ENCODE peak calls at places on chromosomes 7 and 10, in six cellular contexts. J is HepG2, C is HCT116, X is SK-N-SH, O is GM12878, I is K562. D is an unnamed sample.

GRCh38 chr7:29275493-29275892 is 80.9 kb downstream of the CHN2 start:
- DNase-seq in J (no peak), C (no peak), X (no peak), O (no peak), I (no peak), D (no peak)

GRCh38 chr10:22590115-22590514 is 124.3 kb downstream of the PIP4K2A start:
- DNase-seq in J (no peak), C (no peak), X (no peak), O (no peak), I (no peak), D (no peak)

GRCh38 chr10:130631139-130631864 is 495.1 kb downstream of the GLRX3 start:
- DNase-seq in J (no peak), C (no peak), X (no peak), O (no peak), I (no peak), D (no peak)

GRCh38 chr7:114481995-114482394 is 67.4 kb downstream of the FOXP2 start:
- DNase-seq in J (no peak), C (no peak), X (no peak), O (no peak), I (no peak), D (no peak)

GRCh38 chr10:119326167-119326566 is 118.8 kb downstream of the GRK5 start:
- DNase-seq in J (no peak), C (no peak), X (no peak), O (no peak), I (no peak), D (no peak)

GRCh38 chr7:45111298-45112223 is at the start of gene TBRG4:
- DNase-seq in J (peak; percentile 90), C (peak; percentile 89), X (peak; percentile 96), O (peak; percentile 85), I (peak; percentile 91), D (peak; percentile 82)

GRCh38 chr10:112739219-112739969 is 210.7 kb upstream of the TCF7L2 start:
- DNase-seq in J (peak; percentile 99), C (no peak), X (no peak), O (no peak), I (no peak), D (no peak)

GRCh38 chr10:116848032-116848911 is 1.0 kb upstream of the ENO4 start:
- DNase-seq in J (no peak), C (no peak), X (no peak), O (peak; percentile 62), I (no peak), D (no peak)

GRCh38 chr7:2199956-2200583 is 32.7 kb downstream of the MAD1L1 start:
- DNase-seq in J (no peak), C (no peak), X (peak; percentile 25), O (no peak), I (no peak), D (no peak)

GRCh38 chr7:133109816-133110215 is 27.9 kb upstream of the CHCHD3 start:
- DNase-seq in J (no peak), C (no peak), X (no peak), O (no peak), I (no peak), D (no peak)

GRCh38 chr7:20354825-20355466 is 24.2 kb downstream of the ITGB8 start:
- DNase-seq in J (no peak), C (no peak), X (no peak), O (no peak), I (no peak), D (no peak)

GRCh38 chr10:114273910-114274309 is 34.9 kb downstream of the VWA2 start:
- DNase-seq in J (no peak), C (no peak), X (no peak), O (no peak), I (no peak), D (no peak)

GRCh38 chr10:28400176-28400575 is 97.3 kb upstream of the MPP7 start:
- DNase-seq in J (no peak), C (no peak), X (no peak), O (no peak), I (no peak), D (no peak)

GRCh38 chr7:113715981-113716870 is 202.6 kb downstream of the PPP1R3A start:
- DNase-seq in J (no peak), C (no peak), X (no peak), O (no peak), I (no peak), D (no peak)

GRCh38 chr10:60175418-60175817 is 214.3 kb downstream of the ANK3 start:
- DNase-seq in J (no peak), C (no peak), X (peak; percentile 16), O (no peak), I (no peak), D (no peak)

GRCh38 chr7:127588697-127589482 is 679 bp downstream of the ARF5 start:
- DNase-seq in J (peak; percentile 50), C (peak; percentile 29), X (peak; percentile 94), O (no peak), I (peak; percentile 80), D (peak; percentile 46)

GRCh38 chr10:52918714-52919316 is 146.2 kb upstream of the MBL2 start:
- DNase-seq in J (no peak), C (no peak), X (no peak), O (no peak), I (no peak), D (no peak)

GRCh38 chr7:124790645-124791044 is 25.1 kb upstream of the GPR37 start:
- DNase-seq in J (no peak), C (no peak), X (no peak), O (no peak), I (no peak), D (no peak)

GRCh38 chr7:51927738-51928137 is 611.1 kb upstream of the COBL start:
- DNase-seq in J (no peak), C (no peak), X (no peak), O (no peak), I (no peak), D (no peak)
- TF ChIP-seq JUND in J (no peak), C (no peak), X (no peak), O (no peak), I (no peak), D (no peak)

GRCh38 chr10:95788830-95789229 is 32.9 kb downstream of the ENTPD1 start:
- DNase-seq in J (no peak), C (no peak), X (no peak), O (no peak), I (no peak), D (no peak)
- TF ChIP-seq JUND in J (no peak), C (no peak), X (no peak), O (no peak), I (no peak), D (no peak)

DNA sequence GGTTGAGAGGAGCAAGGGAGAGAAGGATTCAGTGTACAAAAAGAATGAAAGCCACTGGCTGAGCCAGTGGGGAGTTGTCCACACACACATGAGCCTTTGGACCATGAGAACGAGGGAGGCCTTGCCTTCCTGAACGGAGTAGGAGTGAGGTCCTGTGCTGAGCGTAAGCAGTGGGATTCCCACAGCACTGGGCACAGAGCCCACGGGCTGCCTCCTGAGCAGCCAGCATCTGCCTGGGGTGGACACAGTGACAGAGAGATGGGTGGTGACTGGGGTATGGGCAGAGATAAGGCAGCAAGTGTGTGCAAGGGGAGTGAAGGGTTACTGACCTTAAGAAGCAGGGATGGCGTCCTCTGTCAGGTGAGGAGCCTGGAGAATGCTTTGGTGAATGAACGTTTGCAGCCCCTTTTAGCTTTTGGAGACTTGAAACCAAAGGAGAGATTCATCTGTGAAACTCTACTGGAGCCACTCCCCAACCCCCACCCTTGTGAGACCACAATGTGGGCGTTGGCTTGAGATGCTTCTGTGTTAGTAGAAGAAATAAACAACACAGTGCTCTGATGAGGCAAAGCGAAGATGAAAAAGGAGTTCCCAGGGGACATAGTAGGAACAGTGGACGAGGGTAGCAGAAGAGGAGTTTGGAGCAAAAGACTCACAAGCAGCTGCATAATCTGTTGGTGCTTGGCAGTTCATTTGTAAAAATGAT is 56.5 kb downstream of the FIGNL1 start:
- DNase-seq in J (no peak), C (no peak), X (no peak), O (no peak), I (peak; percentile 18), D (no peak)
- TF ChIP-seq JUND in J (no peak), C (no peak), X (no peak), O (no peak), I (no peak), D (no peak)

GRCh38 chr10:100879741-100880360 is 32.9 kb upstream of the SLF2 start:
- DNase-seq in J (peak; percentile 56), C (no peak), X (no peak), O (no peak), I (peak; percentile 39), D (no peak)
- TF ChIP-seq JUND in J (peak; percentile 61), C (no peak), X (no peak), O (no peak), I (no peak), D (no peak)

GRCh38 chr10:131896403-131896802 is 4.4 kb upstream of the PPP2R2D start:
- DNase-seq in J (no peak), C (no peak), X (no peak), O (no peak), I (no peak), D (no peak)
- TF ChIP-seq JUND in J (no peak), C (no peak), X (no peak), O (no peak), I (peak; percentile 24), D (no peak)

DNA sequence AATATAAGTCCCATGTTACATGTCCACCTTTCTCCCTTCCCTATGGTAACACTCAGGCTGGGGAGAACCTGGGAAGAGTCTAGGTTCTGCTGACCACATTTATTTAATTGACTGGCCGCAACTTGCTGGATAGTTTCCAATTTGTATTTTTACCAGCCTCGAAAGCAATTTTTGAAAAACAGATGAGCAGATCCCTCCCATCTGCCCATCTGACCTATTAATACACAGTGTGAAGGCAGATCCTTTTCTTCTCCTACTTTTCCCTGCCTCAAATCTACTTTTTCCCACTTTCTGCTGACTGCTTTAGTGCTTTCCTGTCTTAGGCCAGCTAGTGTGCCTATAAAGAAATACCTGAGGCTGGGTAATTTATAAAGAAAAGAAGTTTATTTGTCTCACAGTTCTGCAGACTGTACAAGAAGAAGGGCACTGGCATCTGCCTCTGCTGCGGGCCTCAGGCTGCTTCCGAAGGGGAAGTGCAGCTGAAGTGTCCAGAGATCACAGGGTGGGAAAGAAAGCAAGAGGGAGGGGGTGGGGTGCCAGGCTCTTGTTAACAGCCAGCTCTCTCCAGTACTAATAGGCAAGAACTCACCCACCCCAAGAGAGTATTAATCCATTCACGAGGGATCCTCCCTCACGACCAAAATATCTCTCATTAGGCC is 335.9 kb upstream of the IGFBP3 start:
- DNase-seq in J (no peak), C (no peak), X (peak; percentile 8), O (no peak), I (no peak), D (no peak)
- TF ChIP-seq JUND in J (no peak), C (no peak), X (peak; percentile 28), O (no peak), I (no peak), D (no peak)

GRCh38 chr7:142018154-142018553 is 22.5 kb downstream of the MGAM start:
- DNase-seq in J (no peak), C (no peak), X (no peak), O (no peak), I (no peak), D (no peak)
- TF ChIP-seq JUND in J (no peak), C (no peak), X (no peak), O (no peak), I (no peak), D (no peak)

DNA sequence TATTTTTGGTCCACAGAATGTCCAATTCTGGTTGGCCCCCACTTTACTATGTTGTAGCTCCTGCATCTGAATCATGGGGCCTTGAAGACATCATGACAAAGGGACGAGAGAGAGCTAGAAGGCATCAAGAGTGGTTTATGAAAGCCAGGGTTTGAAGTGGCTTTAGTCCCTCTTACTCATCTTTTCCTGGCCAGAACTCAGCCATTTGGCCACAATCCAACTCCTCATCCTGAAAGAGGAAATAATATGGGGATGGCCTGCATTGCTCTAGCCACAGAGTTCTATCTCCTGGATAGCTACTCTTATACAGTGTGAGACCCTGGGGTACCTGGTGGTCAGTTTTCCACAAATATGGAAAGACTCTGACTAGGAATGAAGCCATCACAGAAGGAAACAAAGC is 418.9 kb downstream of the XPNPEP1 start:
- DNase-seq in J (no peak), C (no peak), X (no peak), O (no peak), I (no peak), D (no peak)
- TF ChIP-seq JUND in J (no peak), C (no peak), X (no peak), O (no peak), I (no peak), D (no peak)